ENCODE peak calls at places on chromosome 2, in four cellular contexts. T is HCT116, S is SK-N-SH, P is MM.1S. F is an unnamed sample.

GRCh38 chr2:238231809-238232208 is 8.0 kb downstream of the HES6 start:
- DNase-seq in S (no peak), P (no peak), T (no peak), F (no peak)

GRCh38 chr2:147214900-147215299 is 629.9 kb upstream of the ACVR2A start:
- DNase-seq in P (no peak), T (no peak), S (no peak), F (no peak)

GRCh38 chr2:187617120-187617519 is 62.9 kb upstream of the TFPI start:
- DNase-seq in S (no peak), T (no peak), P (no peak), F (no peak)

GRCh38 chr2:88416016-88416663 is 36.4 kb downstream of the FOXI3 start:
- DNase-seq in P (no peak), T (no peak), S (no peak), F (no peak)

GRCh38 chr2:240957656-240958365 is 40.6 kb upstream of the SNED1 start:
- DNase-seq in S (peak; percentile 79), T (no peak), P (no peak), F (no peak)

GRCh38 chr2:203814661-203815540 is 52.7 kb upstream of the CTLA4 start:
- DNase-seq in T (peak; percentile 50), P (peak; percentile 88), S (peak; percentile 74), F (peak; percentile 77)

GRCh38 chr2:45882707-45883106 is 231.2 kb downstream of the PRKCE start:
- DNase-seq in S (peak; percentile 68), P (no peak), T (no peak), F (no peak)

GRCh38 chr2:1979569-1979968 is 235.3 kb upstream of the PXDN start:
- DNase-seq in T (no peak), S (peak; percentile 50), P (no peak), F (no peak)

GRCh38 chr2:159030674-159031380 is 62.4 kb downstream of the TANC1 start:
- DNase-seq in P (no peak), T (peak; percentile 23), S (peak; percentile 59), F (peak; percentile 51)

GRCh38 chr2:218294430-218294999 is 2.2 kb upstream of the TMBIM1 start:
- DNase-seq in P (no peak), T (no peak), S (no peak), F (no peak)

GRCh38 chr2:140880573-140880972 is 1250.2 kb downstream of the LRP1B start:
- DNase-seq in S (no peak), T (no peak), P (no peak), F (peak; percentile 11)

GRCh38 chr2:60954139-60954538 is 63.4 kb upstream of the PEX13 start:
- DNase-seq in P (no peak), T (no peak), S (no peak), F (no peak)

GRCh38 chr2:71786291-71787107 is 333.1 kb downstream of the DYSF start:
- DNase-seq in S (no peak), P (no peak), T (no peak), F (no peak)

GRCh38 chr2:202158796-202159195 is 79.6 kb downstream of the SUMO1 start:
- DNase-seq in S (no peak), T (no peak), P (no peak), F (peak; percentile 48)

GRCh38 chr2:80548469-80548868 is 243.9 kb upstream of the LRRTM1 start:
- DNase-seq in T (no peak), P (no peak), S (no peak), F (no peak)

GRCh38 chr2:25049422-25049821 is 7.5 kb downstream of the EFR3B start:
- DNase-seq in S (no peak), T (no peak), P (no peak), F (no peak)

GRCh38 chr2:201918981-201919380 is 112.6 kb downstream of the CDK15 start:
- DNase-seq in P (no peak), T (no peak), S (no peak), F (no peak)

GRCh38 chr2:134668821-134669220 is 50.0 kb downstream of the TMEM163 start:
- DNase-seq in S (no peak), T (no peak), P (no peak), F (no peak)

GRCh38 chr2:62175728-62176127 is 20.2 kb upstream of the B3GNT2 start:
- DNase-seq in T (no peak), S (peak; percentile 70), P (no peak), F (no peak)

GRCh38 chr2:121075006-121075545 is 209.9 kb downstream of the TFCP2L1 start:
- DNase-seq in P (no peak), S (peak; percentile 80), T (peak; percentile 95), F (peak; percentile 95)

GRCh38 chr2:219049282-219049681 is 8.0 kb upstream of the CFAP65 start:
- DNase-seq in S (no peak), P (no peak), T (no peak), F (peak; percentile 66)

GRCh38 chr2:54556659-54557121 is 100.6 kb downstream of the SPTBN1 start:
- DNase-seq in S (no peak), T (no peak), P (no peak), F (no peak)

GRCh38 chr2:71276311-71277158 is 49.6 kb upstream of the PAIP2B start:
- DNase-seq in S (peak; percentile 95), P (peak; percentile 93), T (peak; percentile 84), F (peak; percentile 96)

GRCh38 chr2:54676656-54677055 is 46.8 kb upstream of the EML6 start:
- DNase-seq in S (no peak), P (no peak), T (no peak), F (no peak)

GRCh38 chr2:72263043-72263780 is 115.5 kb upstream of the CYP26B1 start:
- DNase-seq in S (no peak), P (no peak), T (no peak), F (peak; percentile 61)

GRCh38 chr2:172216348-172216933 is 113.7 kb upstream of the DLX2 start:
- DNase-seq in T (no peak), S (no peak), P (no peak), F (no peak)

GRCh38 chr2:62471816-62472215 is 34.2 kb downstream of the TMEM17 start:
- DNase-seq in S (no peak), P (no peak), T (no peak), F (no peak)

GRCh38 chr2:172456002-172456401 is 28.6 kb downstream of the ITGA6 start:
- DNase-seq in P (peak; percentile 36), S (no peak), T (no peak), F (peak; percentile 32)

GRCh38 chr2:235658371-235659174 is 164.7 kb downstream of the AGAP1 start:
- DNase-seq in S (no peak), T (no peak), P (no peak), F (no peak)

DNA sequence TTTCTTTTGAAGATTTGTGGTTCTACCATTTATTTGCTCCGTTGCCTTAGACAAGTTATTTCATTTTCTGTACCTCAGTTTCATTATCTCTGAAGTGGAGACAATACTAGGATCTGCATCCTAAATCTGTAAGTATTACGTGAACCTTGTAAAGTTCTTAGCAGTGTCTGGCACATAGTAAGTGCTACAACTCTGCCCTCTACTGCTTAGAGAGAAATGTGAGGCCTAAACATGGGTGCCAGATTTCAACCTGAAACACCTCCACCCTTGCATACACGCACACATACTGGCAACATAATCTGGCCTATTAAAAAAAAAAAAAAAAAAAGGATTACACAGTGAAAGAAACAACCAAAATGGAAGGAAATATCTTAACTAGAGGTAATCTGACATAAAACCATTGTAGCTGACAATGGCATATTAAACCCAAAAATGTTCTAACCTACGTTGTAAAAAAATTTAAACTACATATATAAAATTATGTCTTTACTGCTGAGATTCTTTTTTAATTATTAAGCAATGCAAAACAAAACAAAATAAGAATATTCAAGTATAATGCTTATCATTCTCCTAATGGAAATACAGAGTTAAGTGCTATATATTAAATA is 132.6 kb downstream of the MAP2 start:
- DNase-seq in S (peak; percentile 27), P (peak; percentile 44), T (peak; percentile 27), F (peak; percentile 73)
- TF ChIP-seq CTCF in S (peak; percentile 72), P (peak; percentile 58), T (peak; percentile 58), F (peak; percentile 80)

DNA sequence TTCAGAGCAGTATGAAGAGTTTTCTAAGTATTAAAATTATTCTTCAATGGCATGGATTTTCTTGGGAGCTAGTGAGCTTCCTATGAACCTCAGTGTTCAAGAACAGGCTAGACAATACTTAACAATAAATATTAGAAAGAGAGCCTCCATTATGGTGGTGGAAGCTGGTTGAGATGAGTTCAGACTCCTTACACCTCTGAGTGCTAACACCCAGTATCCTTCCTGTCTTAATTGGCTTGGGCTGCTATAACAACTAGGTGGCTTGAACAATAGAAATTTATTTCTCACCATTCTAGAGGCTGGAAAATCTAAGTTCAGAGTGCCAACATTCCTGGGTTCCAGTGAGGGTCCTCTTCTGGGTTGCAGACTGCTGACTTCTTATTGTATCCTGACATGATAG is 369.4 kb upstream of the HNRNPA3 start:
- DNase-seq in T (no peak), S (no peak), P (no peak), F (no peak)
- H3K9me2 ChIP-seq in T (no peaks in the 10 kb centered on the region), S (no peaks in the 10 kb centered on the region), P (no peaks in the 10 kb centered on the region), F (no peaks in the 10 kb centered on the region)

GRCh38 chr2:226794751-226795171 is 4.9 kb downstream of the IRS1 start:
- DNase-seq in T (no peak), S (peak; percentile 24), P (no peak), F (peak; percentile 55)

GRCh38 chr2:226796012-226796839 is 3.4 kb downstream of the IRS1 start:
- DNase-seq in T (no peak), S (no peak), P (no peak), F (peak; percentile 33)

GRCh38 chr2:226794077-226794670 is 5.4 kb downstream of the IRS1 start:
- DNase-seq in S (peak; percentile 27), T (no peak), P (no peak), F (no peak)

GRCh38 chr2:226796840-226797288 is 2.8 kb downstream of the IRS1 start:
- DNase-seq in S (peak; percentile 54), P (no peak), T (no peak), F (peak; percentile 59)

DNA sequence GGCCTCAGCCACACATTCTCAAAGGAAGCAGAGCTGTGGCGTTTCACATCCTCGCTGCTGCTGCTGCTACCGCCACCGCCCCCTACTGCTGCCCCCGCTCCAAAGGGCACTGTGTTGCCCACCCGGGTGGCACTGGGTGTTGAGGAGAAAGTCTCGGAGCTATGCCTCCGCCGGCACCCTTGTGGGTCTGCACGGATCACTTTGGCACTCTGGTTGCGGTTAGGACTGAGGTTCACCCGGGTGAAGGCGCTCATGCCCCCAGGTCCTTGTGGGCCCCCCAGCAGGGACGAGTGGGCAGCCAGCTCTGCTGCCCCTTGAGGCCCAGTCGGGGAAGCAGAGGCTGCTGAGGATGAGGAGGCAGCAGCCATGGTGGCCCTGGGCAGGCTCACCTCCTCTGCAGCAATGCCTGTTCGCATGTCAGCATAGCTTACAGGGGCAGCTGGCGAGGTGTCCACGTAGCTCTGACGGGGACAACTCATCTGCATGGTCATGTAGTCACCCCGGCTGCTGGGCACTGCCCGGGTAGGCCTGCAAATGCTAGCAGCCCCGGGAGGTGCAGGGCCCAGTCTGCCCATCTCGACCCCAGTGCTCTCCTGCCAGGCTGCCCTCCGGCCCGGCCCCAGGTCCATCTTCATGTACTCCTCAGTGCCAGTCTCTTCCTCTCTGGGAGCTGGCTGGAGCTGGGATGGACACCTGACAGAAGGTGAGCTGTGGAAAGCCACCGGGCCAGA is 4.2 kb downstream of the IRS1 start:
- DNase-seq in T (no peak), S (peak; percentile 14), P (no peak), F (peak; percentile 37)
- H3K9ac ChIP-seq in T (no peak overlapping the region), S (no peak overlapping the region), P (peak overlapping the region; percentile 90), F (peak overlapping the region; percentile 96)

GRCh38 chr2:6922201-6922656 is 5.0 kb downstream of the RNF144A start:
- DNase-seq in P (no peak), S (peak; percentile 47), T (no peak), F (peak; percentile 76)
- TF ChIP-seq CTCF in P (no peak), S (peak; percentile 21), T (peak; percentile 7), F (peak; percentile 56)